ENCODE peak calls at places on chromosome 1, in seven cellular contexts. One of them, this sample, is unnamed.
A peak's percentile ranks its signal among the peaks of the same experiment; 100 is the strongest.

GRCh38 chr1:202701200-202701599 is 9.1 kb downstream of the SYT2 start:
- DNase-seq in neuronal stem cell: no peak
- DNase-seq in H9: no peak
- DNase-seq in trophoblast cell: no peak
- DNase-seq in mesendoderm: no peak
- DNase-seq in H1: no peak
- DNase-seq in IMR-90: no peak
- DNase-seq in this sample: no peak

GRCh38 chr1:14320986-14321385 is 277.5 kb upstream of the KAZN start:
- DNase-seq in trophoblast cell: no peak
- DNase-seq in mesendoderm: no peak
- DNase-seq in neuronal stem cell: no peak
- DNase-seq in H9: no peak
- DNase-seq in H1: no peak
- DNase-seq in IMR-90: no peak
- DNase-seq in this sample: no peak

GRCh38 chr1:2108213-2108876 is 58.1 kb downstream of the PRKCZ start:
- DNase-seq in neuronal stem cell: peak; percentile 33
- DNase-seq in trophoblast cell: peak; percentile 57
- DNase-seq in H9: peak; percentile 89
- DNase-seq in mesendoderm: peak; percentile 87
- DNase-seq in IMR-90: peak; percentile 49
- DNase-seq in H1: peak; percentile 47
- DNase-seq in this sample: peak; percentile 36

GRCh38 chr1:201170533-201171062 is 16.3 kb upstream of the TMEM9 start:
- DNase-seq in mesendoderm: peak; percentile 94
- DNase-seq in neuronal stem cell: peak; percentile 74
- DNase-seq in trophoblast cell: peak; percentile 100
- DNase-seq in H1: peak; percentile 60
- DNase-seq in H9: peak; percentile 92
- DNase-seq in IMR-90: peak; percentile 80
- DNase-seq in this sample: peak; percentile 95

GRCh38 chr1:237012789-237013383 is 8.6 kb upstream of the MT1HL1 start:
- DNase-seq in mesendoderm: no peak
- DNase-seq in H1: no peak
- DNase-seq in IMR-90: no peak
- DNase-seq in trophoblast cell: no peak
- DNase-seq in neuronal stem cell: no peak
- DNase-seq in H9: no peak
- DNase-seq in this sample: no peak

GRCh38 chr1:58513956-58514355 is 32.6 kb downstream of the OMA1 start:
- DNase-seq in mesendoderm: no peak
- DNase-seq in IMR-90: no peak
- DNase-seq in H1: no peak
- DNase-seq in neuronal stem cell: no peak
- DNase-seq in H9: no peak
- DNase-seq in trophoblast cell: no peak
- DNase-seq in this sample: no peak

GRCh38 chr1:22745675-22746585 is 35.3 kb downstream of the EPHB2 start:
- DNase-seq in IMR-90: peak; percentile 83
- DNase-seq in H9: no peak
- DNase-seq in neuronal stem cell: no peak
- DNase-seq in H1: no peak
- DNase-seq in mesendoderm: peak; percentile 58
- DNase-seq in trophoblast cell: peak; percentile 69
- DNase-seq in this sample: peak; percentile 84

GRCh38 chr1:2284932-2285331 is 56.8 kb downstream of the SKI start:
- DNase-seq in neuronal stem cell: no peak
- DNase-seq in mesendoderm: no peak
- DNase-seq in H1: no peak
- DNase-seq in trophoblast cell: peak; percentile 98
- DNase-seq in IMR-90: no peak
- DNase-seq in H9: no peak
- DNase-seq in this sample: no peak

GRCh38 chr1:216600730-216601426 is 122.4 kb downstream of the ESRRG start:
- DNase-seq in IMR-90: peak; percentile 78
- DNase-seq in mesendoderm: peak; percentile 84
- DNase-seq in H9: peak; percentile 73
- DNase-seq in H1: peak; percentile 38
- DNase-seq in trophoblast cell: peak; percentile 68
- DNase-seq in neuronal stem cell: peak; percentile 65
- DNase-seq in this sample: peak; percentile 90

GRCh38 chr1:22780696-22781095 is 70.1 kb downstream of the EPHB2 start:
- DNase-seq in trophoblast cell: peak; percentile 86
- DNase-seq in H1: no peak
- DNase-seq in mesendoderm: peak; percentile 79
- DNase-seq in neuronal stem cell: peak; percentile 73
- DNase-seq in H9: peak; percentile 94
- DNase-seq in IMR-90: peak; percentile 16
- DNase-seq in this sample: peak; percentile 29

GRCh38 chr1:65247419-65248359 is 61.7 kb upstream of the DNAJC6 start:
- DNase-seq in H1: no peak
- DNase-seq in mesendoderm: no peak
- DNase-seq in neuronal stem cell: no peak
- DNase-seq in H9: no peak
- DNase-seq in IMR-90: peak; percentile 61
- DNase-seq in trophoblast cell: peak; percentile 100
- DNase-seq in this sample: peak; percentile 97

GRCh38 chr1:3441880-3442279 is 12.6 kb upstream of the ARHGEF16 start:
- DNase-seq in H9: no peak
- DNase-seq in trophoblast cell: no peak
- DNase-seq in H1: no peak
- DNase-seq in mesendoderm: no peak
- DNase-seq in IMR-90: no peak
- DNase-seq in neuronal stem cell: no peak
- DNase-seq in this sample: no peak

GRCh38 chr1:152902676-152903075 is 5.7 kb upstream of the IVL start:
- DNase-seq in trophoblast cell: no peak
- DNase-seq in H9: no peak
- DNase-seq in neuronal stem cell: no peak
- DNase-seq in mesendoderm: no peak
- DNase-seq in IMR-90: no peak
- DNase-seq in H1: no peak
- DNase-seq in this sample: no peak

GRCh38 chr1:161494069-161494735 is 11.1 kb upstream of the FCGR2A start:
- DNase-seq in neuronal stem cell: no peak
- DNase-seq in H1: no peak
- DNase-seq in trophoblast cell: no peak
- DNase-seq in H9: no peak
- DNase-seq in IMR-90: no peak
- DNase-seq in mesendoderm: no peak
- DNase-seq in this sample: no peak

GRCh38 chr1:24427469-24427862 is 11.9 kb downstream of the NIPAL3 start:
- DNase-seq in IMR-90: no peak
- DNase-seq in H1: no peak
- DNase-seq in H9: no peak
- DNase-seq in trophoblast cell: no peak
- DNase-seq in mesendoderm: no peak
- DNase-seq in neuronal stem cell: no peak
- DNase-seq in this sample: no peak

GRCh38 chr1:240104662-240105061 is 13.0 kb downstream of the FMN2 start:
- DNase-seq in H1: no peak
- DNase-seq in IMR-90: no peak
- DNase-seq in H9: no peak
- DNase-seq in neuronal stem cell: no peak
- DNase-seq in mesendoderm: no peak
- DNase-seq in trophoblast cell: peak; percentile 52
- DNase-seq in this sample: no peak

GRCh38 chr1:214372092-214372491 is 91.1 kb downstream of the SMYD2 start:
- DNase-seq in H1: no peak
- DNase-seq in neuronal stem cell: no peak
- DNase-seq in mesendoderm: peak; percentile 27
- DNase-seq in IMR-90: no peak
- DNase-seq in H9: no peak
- DNase-seq in trophoblast cell: no peak
- DNase-seq in this sample: no peak

GRCh38 chr1:87765686-87766085 is 437.0 kb downstream of the LMO4 start:
- DNase-seq in IMR-90: peak; percentile 88
- DNase-seq in trophoblast cell: peak; percentile 1
- DNase-seq in mesendoderm: no peak
- DNase-seq in H9: no peak
- DNase-seq in H1: no peak
- DNase-seq in neuronal stem cell: no peak
- DNase-seq in this sample: peak; percentile 51

GRCh38 chr1:160256396-160257046 is 5.8 kb downstream of the DCAF8 start:
- DNase-seq in mesendoderm: no peak
- DNase-seq in H9: no peak
- DNase-seq in IMR-90: peak; percentile 76
- DNase-seq in H1: no peak
- DNase-seq in neuronal stem cell: no peak
- DNase-seq in trophoblast cell: no peak
- DNase-seq in this sample: peak; percentile 68

GRCh38 chr1:200182701-200183100 is 155.2 kb downstream of the NR5A2 start:
- DNase-seq in H1: no peak
- DNase-seq in mesendoderm: no peak
- DNase-seq in H9: no peak
- DNase-seq in IMR-90: no peak
- DNase-seq in trophoblast cell: no peak
- DNase-seq in neuronal stem cell: no peak
- DNase-seq in this sample: no peak

GRCh38 chr1:180098242-180098995 is 56.2 kb upstream of the QSOX1 start:
- DNase-seq in mesendoderm: peak; percentile 24
- DNase-seq in IMR-90: peak; percentile 95
- DNase-seq in H1: no peak
- DNase-seq in neuronal stem cell: no peak
- DNase-seq in H9: no peak
- DNase-seq in trophoblast cell: peak; percentile 83
- DNase-seq in this sample: peak; percentile 95

GRCh38 chr1:173416034-173416433 is 61.1 kb upstream of the PRDX6 start:
- DNase-seq in IMR-90: no peak
- DNase-seq in trophoblast cell: no peak
- DNase-seq in mesendoderm: no peak
- DNase-seq in H9: no peak
- DNase-seq in neuronal stem cell: no peak
- DNase-seq in H1: no peak
- DNase-seq in this sample: no peak
- H3K23ac ChIP-seq in IMR-90: no peak overlapping the region
- H3K23ac ChIP-seq in trophoblast cell: no peak overlapping the region
- H3K23ac ChIP-seq in mesendoderm: no peak overlapping the region
- H3K23ac ChIP-seq in H9: no peak overlapping the region
- H3K23ac ChIP-seq in neuronal stem cell: no peak overlapping the region
- H3K23ac ChIP-seq in H1: no peak overlapping the region
- H3K23ac ChIP-seq in this sample: no peak overlapping the region

DNA sequence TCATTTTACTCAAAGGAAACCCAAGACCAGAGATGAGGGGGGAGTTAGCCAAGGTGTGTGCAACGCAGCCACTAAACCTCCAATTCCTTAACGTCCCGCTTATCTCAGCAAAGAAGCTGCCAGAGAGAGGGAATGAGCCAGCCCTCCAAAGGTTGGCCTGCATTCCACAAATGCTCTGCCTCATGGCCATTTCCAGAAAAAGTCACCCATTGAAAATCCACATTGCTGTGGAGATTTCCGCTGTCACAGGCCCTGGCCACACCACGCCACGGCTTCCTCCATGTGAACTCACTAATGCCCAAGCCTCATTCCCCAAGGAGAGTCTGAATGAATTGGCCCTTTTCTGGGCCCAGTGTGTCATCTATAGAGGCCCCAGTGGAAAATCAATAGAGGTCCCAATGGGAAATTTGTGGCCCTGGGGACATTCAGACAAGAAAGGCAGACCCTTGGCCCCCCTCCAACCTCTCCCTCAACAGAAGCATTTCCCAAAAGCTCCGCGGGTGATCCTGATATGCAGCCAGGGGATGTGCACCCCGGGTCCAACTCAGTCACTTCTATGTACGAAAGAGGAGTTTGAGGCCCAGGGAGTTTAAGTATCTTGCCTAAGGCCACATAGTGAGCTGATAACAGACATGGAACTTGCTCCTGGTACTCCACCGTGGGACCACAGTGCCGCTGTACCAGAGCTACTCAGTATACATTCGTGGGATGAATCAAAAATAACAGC is 8.8 kb downstream of the EPHA2 start:
- DNase-seq in mesendoderm: peak; percentile 93
- DNase-seq in IMR-90: peak; percentile 65
- DNase-seq in neuronal stem cell: no peak
- DNase-seq in H1: no peak
- DNase-seq in trophoblast cell: peak; percentile 42
- DNase-seq in H9: no peak
- DNase-seq in this sample: peak; percentile 68
- H3K4me2 ChIP-seq in mesendoderm: peak overlapping the region; percentile 44
- H3K4me2 ChIP-seq in IMR-90: peak overlapping the region; percentile 49
- H3K4me2 ChIP-seq in neuronal stem cell: peak overlapping the region; percentile 59
- H3K4me2 ChIP-seq in H1: peak overlapping the region; percentile 70
- H3K4me2 ChIP-seq in trophoblast cell: peak overlapping the region; percentile 54
- H3K4me2 ChIP-seq in H9: peak overlapping the region; percentile 46
- H3K4me2 ChIP-seq in this sample: peak overlapping the region; percentile 21

DNA sequence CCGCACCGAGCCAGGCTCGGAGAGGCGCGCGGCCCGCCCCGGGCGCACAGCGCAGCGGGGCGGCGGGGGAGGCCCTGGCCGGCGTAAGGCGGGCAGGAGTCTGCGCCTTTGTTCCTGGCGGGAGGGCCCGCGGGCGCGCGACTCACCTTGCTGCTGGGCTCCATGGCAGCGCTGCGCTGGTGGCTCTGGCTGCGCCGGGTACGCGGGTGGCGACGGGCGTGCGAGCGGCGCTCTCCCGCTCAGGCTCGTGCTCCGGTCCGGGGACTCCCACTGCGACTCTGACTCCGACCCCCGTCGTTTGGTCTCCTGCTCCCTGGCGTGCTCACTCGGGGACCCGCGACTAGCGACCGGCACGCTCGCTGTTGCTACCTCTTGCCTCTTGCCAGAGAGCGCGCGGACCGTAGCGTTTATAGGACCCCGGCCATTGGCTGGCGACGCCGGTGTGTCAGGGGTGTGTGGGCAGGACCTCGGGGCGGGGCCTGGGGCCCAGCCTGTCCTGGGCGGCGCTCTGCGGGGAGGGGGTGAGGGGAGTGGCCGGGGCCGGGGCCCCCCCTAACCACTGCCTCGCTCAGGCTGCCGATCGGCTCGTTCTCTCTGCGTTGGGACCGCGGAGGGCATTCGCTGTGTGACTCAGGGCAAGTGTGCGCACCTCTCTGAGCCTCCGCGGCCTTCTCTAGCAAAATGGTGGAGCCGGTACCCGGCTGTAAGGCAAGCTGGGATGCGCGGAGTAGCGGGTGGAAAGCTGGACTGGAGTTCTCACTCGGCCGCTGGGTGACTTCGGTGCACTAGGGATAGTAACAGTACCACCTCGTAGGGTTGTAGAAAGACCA is at the start of gene SLC2A1:
- DNase-seq in H9: peak; percentile 97
- DNase-seq in trophoblast cell: peak; percentile 91
- DNase-seq in mesendoderm: peak; percentile 97
- DNase-seq in H1: peak; percentile 90
- DNase-seq in IMR-90: peak; percentile 94
- DNase-seq in neuronal stem cell: peak; percentile 93
- DNase-seq in this sample: peak; percentile 95
- H3K23ac ChIP-seq in H9: no peak within 1 kb of the TSS
- H3K23ac ChIP-seq in trophoblast cell: no peak within 1 kb of the TSS
- H3K23ac ChIP-seq in mesendoderm: no peak within 1 kb of the TSS
- H3K23ac ChIP-seq in H1: no peak within 1 kb of the TSS
- H3K23ac ChIP-seq in IMR-90: peak within 1 kb of the TSS; percentile 91
- H3K23ac ChIP-seq in neuronal stem cell: peak within 1 kb of the TSS; percentile 99
- H3K23ac ChIP-seq in this sample: peak within 1 kb of the TSS; percentile 70

DNA sequence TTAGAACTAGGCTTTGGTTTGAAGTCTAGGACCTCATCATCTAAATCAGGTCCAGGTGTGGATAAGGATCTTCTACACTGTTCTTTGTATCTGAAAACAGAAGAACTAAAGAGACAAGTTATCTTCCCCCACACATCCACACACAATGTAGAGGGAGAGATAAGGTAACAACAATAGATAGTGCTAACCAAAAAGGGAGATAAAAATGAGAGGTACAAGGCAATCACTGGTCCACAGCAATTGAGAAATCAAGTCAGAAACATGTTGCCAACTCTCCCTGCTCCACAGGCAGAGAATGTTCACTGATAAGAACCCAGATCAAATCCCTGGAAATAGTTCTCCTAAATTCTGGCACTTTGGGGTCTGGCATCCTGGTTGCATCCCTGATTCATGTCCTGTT is 75.8 kb upstream of the LHX8 start:
- DNase-seq in trophoblast cell: no peak
- DNase-seq in neuronal stem cell: no peak
- DNase-seq in IMR-90: no peak
- DNase-seq in H9: no peak
- DNase-seq in H1: no peak
- DNase-seq in mesendoderm: peak; percentile 91
- DNase-seq in this sample: no peak
- H3K4me2 ChIP-seq in trophoblast cell: no peak overlapping the region
- H3K4me2 ChIP-seq in neuronal stem cell: no peak overlapping the region
- H3K4me2 ChIP-seq in IMR-90: no peak overlapping the region
- H3K4me2 ChIP-seq in H9: no peak overlapping the region
- H3K4me2 ChIP-seq in H1: no peak overlapping the region
- H3K4me2 ChIP-seq in mesendoderm: no peak overlapping the region
- H3K4me2 ChIP-seq in this sample: no peak overlapping the region

This sample was measured in mesenchymal stem cell.